ENCODE peak calls at places on chromosomes 1 and 21, in seven cellular contexts. U, F, K, R, S, J and H are unnamed samples.

GRCh38 chr21:35366348-35367085 is 317.4 kb upstream of the RUNX1 start:
- DNase-seq in U (no peak), F (no peak), K (no peak), R (no peak), S (no peak), J (no peak), H (no peak)

GRCh38 chr1:201886103-201886885 is 2.4 kb upstream of the SHISA4 start:
- DNase-seq in U (no peak), F (peak), K (no peak), R (peak), S (no peak), J (no peak), H (no peak)

GRCh38 chr1:62439652-62440371 is 3.0 kb downstream of the USP1 start:
- DNase-seq in U (no peak), F (no peak), K (no peak), R (no peak), S (no peak), J (no peak), H (no peak)

GRCh38 chr1:85612704-85613361 is 32.3 kb downstream of the CCN1 start:
- DNase-seq in U (no peak), F (peak), K (no peak), R (no peak), S (peak), J (no peak), H (no peak)

GRCh38 chr1:154453577-154454352 is 48.3 kb upstream of the TDRD10 start:
- DNase-seq in U (no peak), F (peak), K (no peak), R (no peak), S (no peak), J (no peak), H (no peak)

GRCh38 chr1:119147626-119148180 is 7.2 kb upstream of the WARS2 start:
- DNase-seq in U (no peak), F (no peak), K (no peak), R (no peak), S (no peak), J (no peak), H (no peak)

GRCh38 chr1:187374742-187375141 is 546.0 kb downstream of the PLA2G4A start:
- DNase-seq in U (no peak), F (no peak), K (no peak), R (no peak), S (no peak), J (no peak), H (no peak)

GRCh38 chr1:201266774-201267173 is 16.5 kb upstream of the PKP1 start:
- DNase-seq in U (no peak), F (peak), K (no peak), R (no peak), S (no peak), J (no peak), H (no peak)

GRCh38 chr1:9061949-9062555 is 7.4 kb downstream of the SLC2A5 start:
- DNase-seq in U (no peak), F (peak), K (no peak), R (no peak), S (no peak), J (no peak), H (no peak)

GRCh38 chr1:245070836-245071615 is 83.8 kb upstream of the KIF26B start:
- DNase-seq in U (no peak), F (no peak), K (no peak), R (no peak), S (no peak), J (no peak), H (no peak)

GRCh38 chr1:153796786-153797659 is 21.8 kb downstream of the SLC27A3 start:
- DNase-seq in U (peak), F (peak), K (peak), R (peak), S (peak), J (peak), H (peak)

GRCh38 chr1:40708750-40709099 is 17.2 kb downstream of the NFYC start:
- DNase-seq in U (no peak), F (no peak), K (no peak), R (no peak), S (no peak), J (no peak), H (no peak)

GRCh38 chr1:64505944-64506658 is 36.2 kb downstream of the CACHD1 start:
- DNase-seq in U (peak), F (peak), K (peak), R (peak), S (peak), J (no peak), H (peak)

GRCh38 chr1:98059616-98060015 is 138.8 kb upstream of the DPYD start:
- DNase-seq in U (no peak), F (no peak), K (no peak), R (no peak), S (no peak), J (no peak), H (no peak)

GRCh38 chr21:27564684-27565280 is 597.9 kb upstream of the ADAMTS5 start:
- DNase-seq in U (no peak), F (peak), K (no peak), R (peak), S (peak), J (no peak), H (no peak)

GRCh38 chr1:39080884-39081265 is 54.7 kb downstream of the NDUFS5 start:
- DNase-seq in U (no peak), F (no peak), K (no peak), R (peak), S (no peak), J (no peak), H (no peak)

GRCh38 chr1:87028576-87028975 is 114.1 kb downstream of the HS2ST1 start:
- DNase-seq in U (no peak), F (no peak), K (no peak), R (no peak), S (no peak), J (no peak), H (no peak)

GRCh38 chr1:29392036-29392435 is 155.7 kb downstream of the PTPRU start:
- DNase-seq in U (no peak), F (no peak), K (no peak), R (no peak), S (no peak), J (no peak), H (no peak)

GRCh38 chr21:14712121-14712520 is 166.0 kb upstream of the SAMSN1 start:
- DNase-seq in U (no peak), F (no peak), K (no peak), R (no peak), S (no peak), J (no peak), H (no peak)

GRCh38 chr1:229092377-229093257 is 178.3 kb upstream of the RAB4A start:
- DNase-seq in U (no peak), F (no peak), K (no peak), R (no peak), S (no peak), J (no peak), H (no peak)

GRCh38 chr1:76583875-76584477 is 283.3 kb upstream of the ST6GALNAC5 start:
- DNase-seq in U (no peak), F (peak), K (no peak), R (no peak), S (no peak), J (no peak), H (no peak)

GRCh38 chr21:31184462-31184861 is 146.2 kb upstream of the KRTAP19-8 start:
- DNase-seq in U (peak), F (no peak), K (no peak), R (no peak), S (no peak), J (no peak), H (no peak)

GRCh38 chr1:214458541-214458940 is 92.9 kb downstream of the PTPN14 start:
- DNase-seq in U (no peak), F (no peak), K (no peak), R (no peak), S (no peak), J (no peak), H (no peak)

GRCh38 chr1:35660581-35661473 is 19.5 kb upstream of the PSMB2 start:
- DNase-seq in U (no peak), F (peak), K (no peak), R (peak), S (no peak), J (no peak), H (no peak)

GRCh38 chr1:172089768-172090510 is 248.6 kb downstream of the DNM3 start:
- DNase-seq in U (peak), F (peak), K (peak), R (peak), S (peak), J (no peak), H (no peak)

GRCh38 chr1:172473302-172473701 is 29.4 kb upstream of the PIGC start:
- DNase-seq in U (no peak), F (no peak), K (no peak), R (no peak), S (no peak), J (no peak), H (no peak)

GRCh38 chr1:17632541-17633193 is 93.2 kb downstream of the ARHGEF10L start:
- DNase-seq in U (no peak), F (peak), K (no peak), R (no peak), S (no peak), J (no peak), H (no peak)

GRCh38 chr1:228374711-228375577 is 31.7 kb downstream of the TRIM11 start:
- DNase-seq in U (peak), F (peak), K (peak), R (peak), S (no peak), J (peak), H (no peak)

GRCh38 chr1:62311473-62311943 is 7.7 kb downstream of the KANK4 start:
- DNase-seq in U (no peak), F (peak), K (no peak), R (no peak), S (peak), J (no peak), H (no peak)

GRCh38 chr1:231272880-231273279 is 31.9 kb downstream of the GNPAT start:
- DNase-seq in U (no peak), F (no peak), K (peak), R (no peak), S (no peak), J (no peak), H (no peak)

GRCh38 chr1:199279107-199279506 is 640.3 kb downstream of the PTPRC start:
- DNase-seq in U (no peak), F (no peak), K (no peak), R (no peak), S (no peak), J (no peak), H (no peak)

GRCh38 chr1:28122183-28122582 is 33.8 kb upstream of the EYA3 start:
- DNase-seq in U (no peak), F (no peak), K (no peak), R (no peak), S (no peak), J (no peak), H (no peak)

GRCh38 chr21:43270800-43271261 is 102.0 kb downstream of the CRYAA start:
- DNase-seq in U (no peak), F (no peak), K (peak), R (no peak), S (no peak), J (no peak), H (no peak)

GRCh38 chr1:64906447-64906846 is 59.9 kb downstream of the JAK1 start:
- DNase-seq in U (no peak), F (no peak), K (no peak), R (no peak), S (no peak), J (no peak), H (no peak)